ENCODE peak calls at places on chromosomes 7 and 10, in ten cellular contexts. One of them, this sample, is unnamed.

GRCh38 chr7:30980194-30980593 is 16.4 kb downstream of the GHRHR start:
- DNase-seq in ovary: no peak
- DNase-seq in transverse colon: no peak
- DNase-seq in CD4-positive, alpha-beta T cell: no peak
- DNase-seq in MM.1S: no peak
- DNase-seq in BE2C: no peak
- DNase-seq in mesothelial cell of epicardium: no peak
- DNase-seq in spleen: no peak
- DNase-seq in kidney epithelial cell: no peak
- DNase-seq in lung: no peak
- DNase-seq in this sample: peak

GRCh38 chr7:77538908-77539212 is 1.8 kb downstream of the PTPN12 start:
- DNase-seq in kidney epithelial cell: no peak
- DNase-seq in mesothelial cell of epicardium: no peak
- DNase-seq in spleen: no peak
- DNase-seq in transverse colon: no peak
- DNase-seq in ovary: no peak
- DNase-seq in lung: no peak
- DNase-seq in BE2C: no peak
- DNase-seq in MM.1S: no peak
- DNase-seq in CD4-positive, alpha-beta T cell: no peak
- DNase-seq in this sample: no peak

GRCh38 chr7:90923576-90923975 is 327.5 kb downstream of the CDK14 start:
- DNase-seq in spleen: no peak
- DNase-seq in ovary: no peak
- DNase-seq in MM.1S: no peak
- DNase-seq in lung: no peak
- DNase-seq in BE2C: no peak
- DNase-seq in CD4-positive, alpha-beta T cell: no peak
- DNase-seq in kidney epithelial cell: no peak
- DNase-seq in transverse colon: no peak
- DNase-seq in mesothelial cell of epicardium: no peak
- DNase-seq in this sample: no peak

GRCh38 chr10:104406715-104407517 is 53.3 kb downstream of the CFAP58 start:
- DNase-seq in transverse colon: no peak
- DNase-seq in spleen: no peak
- DNase-seq in lung: no peak
- DNase-seq in BE2C: no peak
- DNase-seq in ovary: no peak
- DNase-seq in MM.1S: no peak
- DNase-seq in CD4-positive, alpha-beta T cell: no peak
- DNase-seq in mesothelial cell of epicardium: no peak
- DNase-seq in kidney epithelial cell: peak
- DNase-seq in this sample: no peak

GRCh38 chr7:44368455-44368854 is 43.1 kb upstream of the CAMK2B start:
- DNase-seq in CD4-positive, alpha-beta T cell: no peak
- DNase-seq in spleen: no peak
- DNase-seq in mesothelial cell of epicardium: no peak
- DNase-seq in transverse colon: no peak
- DNase-seq in BE2C: no peak
- DNase-seq in lung: no peak
- DNase-seq in ovary: no peak
- DNase-seq in kidney epithelial cell: no peak
- DNase-seq in MM.1S: no peak
- DNase-seq in this sample: no peak

GRCh38 chr10:119005377-119006043 is 24.0 kb upstream of the NANOS1 start:
- DNase-seq in ovary: no peak
- DNase-seq in CD4-positive, alpha-beta T cell: no peak
- DNase-seq in lung: no peak
- DNase-seq in MM.1S: no peak
- DNase-seq in mesothelial cell of epicardium: no peak
- DNase-seq in spleen: no peak
- DNase-seq in kidney epithelial cell: no peak
- DNase-seq in transverse colon: no peak
- DNase-seq in BE2C: no peak
- DNase-seq in this sample: no peak

GRCh38 chr7:16524332-16524731 is 2.3 kb upstream of the LRRC72 start:
- DNase-seq in transverse colon: no peak
- DNase-seq in CD4-positive, alpha-beta T cell: no peak
- DNase-seq in lung: no peak
- DNase-seq in ovary: no peak
- DNase-seq in spleen: no peak
- DNase-seq in kidney epithelial cell: no peak
- DNase-seq in MM.1S: no peak
- DNase-seq in mesothelial cell of epicardium: no peak
- DNase-seq in BE2C: peak
- DNase-seq in this sample: no peak

GRCh38 chr10:110547139-110547761 is 20.2 kb upstream of the SMC3 start:
- DNase-seq in lung: no peak
- DNase-seq in mesothelial cell of epicardium: no peak
- DNase-seq in CD4-positive, alpha-beta T cell: no peak
- DNase-seq in ovary: no peak
- DNase-seq in spleen: no peak
- DNase-seq in MM.1S: peak
- DNase-seq in BE2C: no peak
- DNase-seq in transverse colon: no peak
- DNase-seq in kidney epithelial cell: no peak
- DNase-seq in this sample: no peak

GRCh38 chr10:34802692-34803091 is 12.4 kb downstream of the PARD3 start:
- DNase-seq in spleen: no peak
- DNase-seq in lung: no peak
- DNase-seq in CD4-positive, alpha-beta T cell: no peak
- DNase-seq in BE2C: no peak
- DNase-seq in mesothelial cell of epicardium: no peak
- DNase-seq in kidney epithelial cell: no peak
- DNase-seq in transverse colon: no peak
- DNase-seq in MM.1S: no peak
- DNase-seq in ovary: no peak
- DNase-seq in this sample: no peak

GRCh38 chr10:69558559-69558958 is 14.7 kb downstream of the NEUROG3 start:
- DNase-seq in CD4-positive, alpha-beta T cell: no peak
- DNase-seq in ovary: no peak
- DNase-seq in mesothelial cell of epicardium: no peak
- DNase-seq in transverse colon: no peak
- DNase-seq in kidney epithelial cell: no peak
- DNase-seq in spleen: no peak
- DNase-seq in MM.1S: no peak
- DNase-seq in BE2C: no peak
- DNase-seq in lung: no peak
- DNase-seq in this sample: no peak

GRCh38 chr7:21140622-21141021 is 287.3 kb upstream of the SP4 start:
- DNase-seq in ovary: no peak
- DNase-seq in BE2C: no peak
- DNase-seq in CD4-positive, alpha-beta T cell: no peak
- DNase-seq in MM.1S: no peak
- DNase-seq in mesothelial cell of epicardium: no peak
- DNase-seq in transverse colon: peak
- DNase-seq in lung: no peak
- DNase-seq in spleen: no peak
- DNase-seq in kidney epithelial cell: no peak
- DNase-seq in this sample: no peak

GRCh38 chr7:112395411-112395810 is 54.8 kb upstream of the IFRD1 start:
- DNase-seq in BE2C: no peak
- DNase-seq in kidney epithelial cell: no peak
- DNase-seq in mesothelial cell of epicardium: no peak
- DNase-seq in ovary: no peak
- DNase-seq in spleen: no peak
- DNase-seq in lung: no peak
- DNase-seq in MM.1S: no peak
- DNase-seq in CD4-positive, alpha-beta T cell: no peak
- DNase-seq in transverse colon: no peak
- DNase-seq in this sample: no peak

GRCh38 chr10:127813290-127813689 is 76.3 kb downstream of the FOXI2 start:
- DNase-seq in spleen: no peak
- DNase-seq in CD4-positive, alpha-beta T cell: no peak
- DNase-seq in MM.1S: peak
- DNase-seq in lung: no peak
- DNase-seq in transverse colon: no peak
- DNase-seq in kidney epithelial cell: no peak
- DNase-seq in mesothelial cell of epicardium: no peak
- DNase-seq in BE2C: no peak
- DNase-seq in ovary: no peak
- DNase-seq in this sample: no peak

GRCh38 chr10:127815147-127815546 is 77.6 kb downstream of the CLRN3 start:
- DNase-seq in transverse colon: no peak
- DNase-seq in mesothelial cell of epicardium: no peak
- DNase-seq in spleen: no peak
- DNase-seq in BE2C: no peak
- DNase-seq in ovary: no peak
- DNase-seq in MM.1S: peak
- DNase-seq in lung: no peak
- DNase-seq in kidney epithelial cell: no peak
- DNase-seq in CD4-positive, alpha-beta T cell: no peak
- DNase-seq in this sample: no peak
- TF ChIP-seq CTCF in transverse colon: no peak
- TF ChIP-seq CTCF in mesothelial cell of epicardium: peak
- TF ChIP-seq CTCF in spleen: no peak
- TF ChIP-seq CTCF in BE2C: no peak
- TF ChIP-seq CTCF in ovary: no peak
- TF ChIP-seq CTCF in MM.1S: peak
- TF ChIP-seq CTCF in lung: no peak
- TF ChIP-seq CTCF in kidney epithelial cell: peak
- TF ChIP-seq CTCF in CD4-positive, alpha-beta T cell: no peak
- TF ChIP-seq CTCF in this sample: no peak

DNA sequence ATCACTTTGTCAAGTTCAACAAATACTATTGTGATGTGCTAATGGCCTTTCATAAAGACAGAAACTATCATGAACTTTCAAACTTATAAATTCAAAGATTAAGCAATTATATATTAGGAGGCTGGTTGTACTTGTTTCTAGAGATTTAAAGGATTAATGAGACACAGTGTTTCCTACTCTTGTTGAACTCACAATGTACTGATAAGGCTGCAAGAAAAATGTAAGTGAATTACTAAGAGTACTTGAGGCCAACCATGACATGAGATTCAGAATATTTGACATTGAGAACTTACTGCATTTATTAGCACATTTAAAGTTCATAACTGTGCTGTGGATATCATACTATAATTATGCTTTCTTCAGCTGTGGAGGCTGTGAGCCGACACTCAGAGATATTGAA is 1210.5 kb upstream of the SORCS1 start:
- DNase-seq in kidney epithelial cell: no peak
- DNase-seq in transverse colon: no peak
- DNase-seq in ovary: no peak
- DNase-seq in mesothelial cell of epicardium: no peak
- DNase-seq in CD4-positive, alpha-beta T cell: no peak
- DNase-seq in lung: no peak
- DNase-seq in BE2C: no peak
- DNase-seq in MM.1S: no peak
- DNase-seq in spleen: no peak
- DNase-seq in this sample: no peak
- TF ChIP-seq CTCF in kidney epithelial cell: no peak
- TF ChIP-seq CTCF in transverse colon: no peak
- TF ChIP-seq CTCF in ovary: no peak
- TF ChIP-seq CTCF in mesothelial cell of epicardium: no peak
- TF ChIP-seq CTCF in CD4-positive, alpha-beta T cell: no peak
- TF ChIP-seq CTCF in lung: no peak
- TF ChIP-seq CTCF in BE2C: no peak
- TF ChIP-seq CTCF in MM.1S: no peak
- TF ChIP-seq CTCF in spleen: no peak
- TF ChIP-seq CTCF in this sample: no peak

GRCh38 chr7:120400806-120401455 is 128.0 kb downstream of the KCND2 start:
- DNase-seq in spleen: no peak
- DNase-seq in lung: no peak
- DNase-seq in mesothelial cell of epicardium: no peak
- DNase-seq in MM.1S: no peak
- DNase-seq in transverse colon: no peak
- DNase-seq in CD4-positive, alpha-beta T cell: no peak
- DNase-seq in kidney epithelial cell: no peak
- DNase-seq in BE2C: no peak
- DNase-seq in ovary: no peak
- DNase-seq in this sample: no peak

GRCh38 chr7:120395526-120396019 is 122.6 kb downstream of the KCND2 start:
- DNase-seq in ovary: no peak
- DNase-seq in kidney epithelial cell: no peak
- DNase-seq in mesothelial cell of epicardium: no peak
- DNase-seq in transverse colon: no peak
- DNase-seq in lung: no peak
- DNase-seq in spleen: no peak
- DNase-seq in BE2C: no peak
- DNase-seq in MM.1S: no peak
- DNase-seq in CD4-positive, alpha-beta T cell: no peak
- DNase-seq in this sample: no peak

GRCh38 chr7:120402368-120402767 is 129.4 kb downstream of the KCND2 start:
- DNase-seq in transverse colon: no peak
- DNase-seq in mesothelial cell of epicardium: no peak
- DNase-seq in kidney epithelial cell: peak
- DNase-seq in ovary: no peak
- DNase-seq in MM.1S: peak
- DNase-seq in spleen: no peak
- DNase-seq in BE2C: no peak
- DNase-seq in lung: no peak
- DNase-seq in CD4-positive, alpha-beta T cell: no peak
- DNase-seq in this sample: no peak

GRCh38 chr7:120394595-120394994 is 121.6 kb downstream of the KCND2 start:
- DNase-seq in kidney epithelial cell: no peak
- DNase-seq in transverse colon: no peak
- DNase-seq in mesothelial cell of epicardium: no peak
- DNase-seq in lung: no peak
- DNase-seq in spleen: no peak
- DNase-seq in BE2C: no peak
- DNase-seq in CD4-positive, alpha-beta T cell: no peak
- DNase-seq in MM.1S: peak
- DNase-seq in ovary: no peak
- DNase-seq in this sample: no peak

DNA sequence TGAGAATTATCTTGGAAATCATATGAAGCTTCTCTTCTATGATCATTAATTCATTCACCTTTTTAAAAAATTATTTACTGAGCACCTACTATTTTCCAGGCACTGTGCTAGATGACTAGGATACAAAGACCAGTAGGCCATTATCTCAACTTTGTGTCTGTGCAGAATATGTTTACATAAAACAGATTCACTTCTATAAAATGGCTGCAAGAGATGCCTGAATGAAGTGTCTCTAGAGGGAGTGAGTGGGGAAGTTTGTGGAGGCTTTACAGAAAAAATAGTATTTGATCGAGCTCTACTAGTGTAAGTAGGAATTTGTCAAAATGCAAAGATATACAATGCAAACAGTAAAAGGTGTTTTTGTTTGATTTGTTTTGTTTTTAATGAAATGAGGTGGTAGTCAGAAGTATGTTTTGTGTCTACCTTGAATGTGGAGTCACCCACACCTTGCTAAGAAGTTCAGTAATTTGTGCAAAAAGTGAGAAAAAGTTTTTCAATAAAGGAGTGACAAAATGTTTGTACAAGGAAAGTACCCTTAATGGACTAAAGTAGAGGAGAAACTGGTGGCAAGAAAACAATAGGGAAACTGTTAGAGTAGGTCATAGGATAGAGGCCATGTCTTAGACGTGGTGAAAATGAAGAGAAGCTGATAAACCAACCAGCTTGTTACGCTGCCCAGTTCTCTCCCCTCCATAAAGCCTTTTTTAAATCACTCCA is 125.5 kb downstream of the KCND2 start:
- DNase-seq in spleen: no peak
- DNase-seq in MM.1S: no peak
- DNase-seq in lung: no peak
- DNase-seq in BE2C: no peak
- DNase-seq in transverse colon: no peak
- DNase-seq in ovary: no peak
- DNase-seq in mesothelial cell of epicardium: no peak
- DNase-seq in CD4-positive, alpha-beta T cell: no peak
- DNase-seq in kidney epithelial cell: no peak
- DNase-seq in this sample: no peak
- TF ChIP-seq CTCF in spleen: no peak
- TF ChIP-seq CTCF in MM.1S: no peak
- TF ChIP-seq CTCF in lung: no peak
- TF ChIP-seq CTCF in BE2C: no peak
- TF ChIP-seq CTCF in transverse colon: no peak
- TF ChIP-seq CTCF in ovary: no peak
- TF ChIP-seq CTCF in mesothelial cell of epicardium: no peak
- TF ChIP-seq CTCF in CD4-positive, alpha-beta T cell: no peak
- TF ChIP-seq CTCF in kidney epithelial cell: no peak
- TF ChIP-seq CTCF in this sample: no peak

GRCh38 chr7:50229964-50230363 is 74.6 kb upstream of the IKZF1 start:
- DNase-seq in MM.1S: peak
- DNase-seq in kidney epithelial cell: no peak
- DNase-seq in ovary: no peak
- DNase-seq in BE2C: no peak
- DNase-seq in lung: no peak
- DNase-seq in mesothelial cell of epicardium: no peak
- DNase-seq in spleen: no peak
- DNase-seq in CD4-positive, alpha-beta T cell: no peak
- DNase-seq in transverse colon: no peak
- DNase-seq in this sample: no peak
- TF ChIP-seq CTCF in MM.1S: peak
- TF ChIP-seq CTCF in kidney epithelial cell: peak
- TF ChIP-seq CTCF in ovary: no peak
- TF ChIP-seq CTCF in BE2C: peak
- TF ChIP-seq CTCF in lung: peak
- TF ChIP-seq CTCF in mesothelial cell of epicardium: peak
- TF ChIP-seq CTCF in spleen: peak
- TF ChIP-seq CTCF in CD4-positive, alpha-beta T cell: peak
- TF ChIP-seq CTCF in transverse colon: peak
- TF ChIP-seq CTCF in this sample: no peak